ENCODE peak calls at places on chromosomes 3 and 15, in four cellular contexts. One of them, this sample, is unnamed.
A peak's percentile ranks its signal among the peaks of the same experiment; 100 is the strongest.

GRCh38 chr3:128569756-128570155 is 76.8 kb upstream of the GATA2 start:
- DNase-seq in stimulated activated naive CD8-positive, alpha-beta T cell treated with anti-CD3 and anti-CD28 coated beads, Interleukin-15, Interleukin-2, amounts not matched to agents 100 U/mL and 50 U/mL, for 24 hours: no peak
- DNase-seq in HS-27A: no peak
- DNase-seq in DMS153: no peak
- DNase-seq in this sample: no peak

GRCh38 chr15:74167891-74168331 is 5.6 kb upstream of the ISLR start:
- DNase-seq in stimulated activated naive CD8-positive, alpha-beta T cell treated with anti-CD3 and anti-CD28 coated beads, Interleukin-15, Interleukin-2, amounts not matched to agents 100 U/mL and 50 U/mL, for 24 hours: no peak
- DNase-seq in HS-27A: no peak
- DNase-seq in DMS153: no peak
- DNase-seq in this sample: no peak

GRCh38 chr3:82506204-82506603 is 744.8 kb upstream of the GBE1 start:
- DNase-seq in stimulated activated naive CD8-positive, alpha-beta T cell treated with anti-CD3 and anti-CD28 coated beads, Interleukin-15, Interleukin-2, amounts not matched to agents 100 U/mL and 50 U/mL, for 24 hours: no peak
- DNase-seq in HS-27A: no peak
- DNase-seq in DMS153: no peak
- DNase-seq in this sample: no peak

GRCh38 chr3:22934973-22935372 is 268.2 kb upstream of the UBE2E2 start:
- DNase-seq in stimulated activated naive CD8-positive, alpha-beta T cell treated with anti-CD3 and anti-CD28 coated beads, Interleukin-15, Interleukin-2, amounts not matched to agents 100 U/mL and 50 U/mL, for 24 hours: no peak
- DNase-seq in HS-27A: no peak
- DNase-seq in DMS153: no peak
- DNase-seq in this sample: no peak

GRCh38 chr3:129058441-129059194 is 2.0 kb upstream of the GP9 start:
- DNase-seq in stimulated activated naive CD8-positive, alpha-beta T cell treated with anti-CD3 and anti-CD28 coated beads, Interleukin-15, Interleukin-2, amounts not matched to agents 100 U/mL and 50 U/mL, for 24 hours: no peak
- DNase-seq in HS-27A: no peak
- DNase-seq in DMS153: peak; percentile 75
- DNase-seq in this sample: no peak

GRCh38 chr3:77887611-77888010 is 847.7 kb downstream of the ROBO2 start:
- DNase-seq in stimulated activated naive CD8-positive, alpha-beta T cell treated with anti-CD3 and anti-CD28 coated beads, Interleukin-15, Interleukin-2, amounts not matched to agents 100 U/mL and 50 U/mL, for 24 hours: no peak
- DNase-seq in HS-27A: no peak
- DNase-seq in DMS153: no peak
- DNase-seq in this sample: no peak

GRCh38 chr15:69926721-69927120 is 171.0 kb downstream of the TLE3 start:
- DNase-seq in stimulated activated naive CD8-positive, alpha-beta T cell treated with anti-CD3 and anti-CD28 coated beads, Interleukin-15, Interleukin-2, amounts not matched to agents 100 U/mL and 50 U/mL, for 24 hours: no peak
- DNase-seq in HS-27A: no peak
- DNase-seq in DMS153: no peak
- DNase-seq in this sample: no peak

GRCh38 chr15:68666120-68666811 is 87.5 kb downstream of the CORO2B start:
- DNase-seq in stimulated activated naive CD8-positive, alpha-beta T cell treated with anti-CD3 and anti-CD28 coated beads, Interleukin-15, Interleukin-2, amounts not matched to agents 100 U/mL and 50 U/mL, for 24 hours: no peak
- DNase-seq in HS-27A: no peak
- DNase-seq in DMS153: peak; percentile 43
- DNase-seq in this sample: no peak

GRCh38 chr15:84766461-84767005 is 18.1 kb downstream of the ZNF592 start:
- DNase-seq in stimulated activated naive CD8-positive, alpha-beta T cell treated with anti-CD3 and anti-CD28 coated beads, Interleukin-15, Interleukin-2, amounts not matched to agents 100 U/mL and 50 U/mL, for 24 hours: no peak
- DNase-seq in HS-27A: no peak
- DNase-seq in DMS153: no peak
- DNase-seq in this sample: no peak

GRCh38 chr3:172221550-172221949 is 182.2 kb downstream of the FNDC3B start:
- DNase-seq in stimulated activated naive CD8-positive, alpha-beta T cell treated with anti-CD3 and anti-CD28 coated beads, Interleukin-15, Interleukin-2, amounts not matched to agents 100 U/mL and 50 U/mL, for 24 hours: no peak
- DNase-seq in HS-27A: peak; percentile 27
- DNase-seq in DMS153: no peak
- DNase-seq in this sample: no peak

GRCh38 chr3:151169262-151169661 is 33.8 kb downstream of the GPR171 start:
- DNase-seq in stimulated activated naive CD8-positive, alpha-beta T cell treated with anti-CD3 and anti-CD28 coated beads, Interleukin-15, Interleukin-2, amounts not matched to agents 100 U/mL and 50 U/mL, for 24 hours: no peak
- DNase-seq in HS-27A: no peak
- DNase-seq in DMS153: no peak
- DNase-seq in this sample: no peak

GRCh38 chr15:75198560-75199346 is 2.9 kb upstream of the C15orf39 start:
- DNase-seq in stimulated activated naive CD8-positive, alpha-beta T cell treated with anti-CD3 and anti-CD28 coated beads, Interleukin-15, Interleukin-2, amounts not matched to agents 100 U/mL and 50 U/mL, for 24 hours: peak; percentile 27
- DNase-seq in HS-27A: no peak
- DNase-seq in DMS153: peak; percentile 51
- DNase-seq in this sample: no peak

GRCh38 chr15:59290311-59291213 is 82.1 kb downstream of the MYO1E start:
- DNase-seq in stimulated activated naive CD8-positive, alpha-beta T cell treated with anti-CD3 and anti-CD28 coated beads, Interleukin-15, Interleukin-2, amounts not matched to agents 100 U/mL and 50 U/mL, for 24 hours: no peak
- DNase-seq in HS-27A: no peak
- DNase-seq in DMS153: no peak
- DNase-seq in this sample: no peak

GRCh38 chr3:63441262-63441661 is 163.2 kb downstream of the SYNPR start:
- DNase-seq in stimulated activated naive CD8-positive, alpha-beta T cell treated with anti-CD3 and anti-CD28 coated beads, Interleukin-15, Interleukin-2, amounts not matched to agents 100 U/mL and 50 U/mL, for 24 hours: no peak
- DNase-seq in HS-27A: no peak
- DNase-seq in DMS153: no peak
- DNase-seq in this sample: no peak

GRCh38 chr15:39198044-39198625 is 382.7 kb upstream of the THBS1 start:
- DNase-seq in stimulated activated naive CD8-positive, alpha-beta T cell treated with anti-CD3 and anti-CD28 coated beads, Interleukin-15, Interleukin-2, amounts not matched to agents 100 U/mL and 50 U/mL, for 24 hours: no peak
- DNase-seq in HS-27A: no peak
- DNase-seq in DMS153: no peak
- DNase-seq in this sample: no peak

GRCh38 chr3:32569540-32570425 is 875 bp downstream of the DYNC1LI1 start:
- DNase-seq in stimulated activated naive CD8-positive, alpha-beta T cell treated with anti-CD3 and anti-CD28 coated beads, Interleukin-15, Interleukin-2, amounts not matched to agents 100 U/mL and 50 U/mL, for 24 hours: peak; percentile 64
- DNase-seq in HS-27A: peak; percentile 36
- DNase-seq in DMS153: no peak
- DNase-seq in this sample: peak; percentile 53

GRCh38 chr3:141653872-141654271 is 84.2 kb upstream of the RNF7 start:
- DNase-seq in stimulated activated naive CD8-positive, alpha-beta T cell treated with anti-CD3 and anti-CD28 coated beads, Interleukin-15, Interleukin-2, amounts not matched to agents 100 U/mL and 50 U/mL, for 24 hours: no peak
- DNase-seq in HS-27A: no peak
- DNase-seq in DMS153: no peak
- DNase-seq in this sample: no peak

GRCh38 chr3:75192065-75192658 is 472.0 kb upstream of the FRG2C start:
- DNase-seq in stimulated activated naive CD8-positive, alpha-beta T cell treated with anti-CD3 and anti-CD28 coated beads, Interleukin-15, Interleukin-2, amounts not matched to agents 100 U/mL and 50 U/mL, for 24 hours: peak; percentile 61
- DNase-seq in HS-27A: peak; percentile 20
- DNase-seq in DMS153: no peak
- DNase-seq in this sample: no peak